ENCODE peak calls at places on chromosome 16, in five cellular contexts. Z, G, C, B and I are unnamed samples.

GRCh38 chr16:4613636-4614570 is 785 bp downstream of the UBALD1 start:
- DNase-seq in Z (no peak), G (peak; percentile 35), C (peak; percentile 42), B (peak; percentile 80), I (peak; percentile 76)

GRCh38 chr16:55872130-55872529 is 3.0 kb downstream of the CES5A start:
- DNase-seq in Z (no peak), G (no peak), C (no peak), B (no peak), I (no peak)

GRCh38 chr16:62597874-62598273 is 561.6 kb upstream of the CDH8 start:
- DNase-seq in Z (no peak), G (no peak), C (no peak), B (no peak), I (no peak)

GRCh38 chr16:19375561-19376158 is 42.0 kb upstream of the TMC5 start:
- DNase-seq in Z (peak; percentile 26), G (no peak), C (peak; percentile 75), B (no peak), I (peak; percentile 75)

GRCh38 chr16:4465977-4466779 is 8.2 kb downstream of the NMRAL1 start:
- DNase-seq in Z (no peak), G (peak; percentile 78), C (peak; percentile 13), B (no peak), I (no peak)

GRCh38 chr16:30518552-30518951 is 7.8 kb downstream of the ZNF768 start:
- DNase-seq in Z (no peak), G (no peak), C (no peak), B (no peak), I (peak; percentile 5)

GRCh38 chr16:67862623-67863583 is 9.9 kb upstream of the EDC4 start:
- DNase-seq in Z (peak; percentile 43), G (peak; percentile 77), C (peak; percentile 66), B (no peak), I (no peak)

GRCh38 chr16:24332178-24332577 is 76.0 kb downstream of the CACNG3 start:
- DNase-seq in Z (no peak), G (no peak), C (no peak), B (no peak), I (no peak)

GRCh38 chr16:30628628-30629342 is 18.6 kb upstream of the ZNF689 start:
- DNase-seq in Z (peak; percentile 36), G (peak; percentile 88), C (peak; percentile 75), B (peak; percentile 91), I (peak; percentile 75)

GRCh38 chr16:19757026-19757425 is 39.0 kb downstream of the IQCK start:
- DNase-seq in Z (no peak), G (no peak), C (no peak), B (no peak), I (no peak)

GRCh38 chr16:3744018-3744417 is 26.7 kb upstream of the TRAP1 start:
- DNase-seq in Z (no peak), G (no peak), C (no peak), B (no peak), I (no peak)

GRCh38 chr16:48919791-48920190 is 309.8 kb upstream of the N4BP1 start:
- DNase-seq in Z (no peak), G (no peak), C (no peak), B (no peak), I (no peak)

GRCh38 chr16:51404386-51404785 is 253.3 kb upstream of the SALL1 start:
- DNase-seq in Z (no peak), G (no peak), C (no peak), B (no peak), I (no peak)

GRCh38 chr16:48081656-48082055 is 74.1 kb downstream of the ABCC12 start:
- DNase-seq in Z (peak; percentile 89), G (no peak), C (peak; percentile 76), B (no peak), I (no peak)

GRCh38 chr16:2707368-2708289 is 12.4 kb downstream of the PRSS27 start:
- DNase-seq in Z (no peak), G (no peak), C (no peak), B (no peak), I (no peak)

GRCh38 chr16:56558024-56558747 is 6.7 kb upstream of the MT4 start:
- DNase-seq in Z (peak; percentile 82), G (no peak), C (peak; percentile 29), B (peak; percentile 23), I (no peak)

GRCh38 chr16:84278968-84279367 is 15.7 kb upstream of the WFDC1 start:
- DNase-seq in Z (no peak), G (no peak), C (no peak), B (no peak), I (no peak)

GRCh38 chr16:30697264-30698138 is 1.5 kb upstream of the SRCAP start:
- DNase-seq in Z (no peak), G (no peak), C (no peak), B (no peak), I (peak; percentile 94)

GRCh38 chr16:75550211-75550662 is 5.8 kb downstream of the TMEM231 start:
- DNase-seq in Z (peak; percentile 25), G (no peak), C (peak; percentile 58), B (no peak), I (peak; percentile 66)

GRCh38 chr16:75304521-75305363 is 53.3 kb upstream of the BCAR1 start:
- DNase-seq in Z (peak; percentile 95), G (peak; percentile 41), C (peak; percentile 89), B (no peak), I (no peak)

GRCh38 chr16:24699151-24699723 is 30.2 kb upstream of the TNRC6A start:
- DNase-seq in Z (no peak), G (no peak), C (no peak), B (no peak), I (no peak)

GRCh38 chr16:9775994-9776393 is 406.2 kb downstream of the GRIN2A start:
- DNase-seq in Z (no peak), G (no peak), C (no peak), B (no peak), I (no peak)

GRCh38 chr16:31215287-31216115 is 1.4 kb downstream of the PYDC1 start:
- DNase-seq in Z (peak; percentile 35), G (peak; percentile 62), C (peak; percentile 56), B (peak; percentile 82), I (peak; percentile 78)

GRCh38 chr16:15572329-15573001 is 70.5 kb downstream of the MARF1 start:
- DNase-seq in Z (peak; percentile 34), G (no peak), C (peak; percentile 66), B (no peak), I (no peak)

GRCh38 chr16:66058181-66058580 is 308.3 kb upstream of the CDH5 start:
- DNase-seq in Z (peak; percentile 65), G (no peak), C (no peak), B (no peak), I (no peak)

GRCh38 chr16:11245988-11246387 is 10.0 kb downstream of the SOCS1 start:
- DNase-seq in Z (no peak), G (no peak), C (no peak), B (no peak), I (no peak)

GRCh38 chr16:67801889-67802288 is 4.5 kb downstream of the RANBP10 start:
- DNase-seq in Z (no peak), G (no peak), C (no peak), B (no peak), I (no peak)

GRCh38 chr16:72424776-72425175 is 252.8 kb upstream of the PMFBP1 start:
- DNase-seq in Z (no peak), G (no peak), C (no peak), B (no peak), I (no peak)

GRCh38 chr16:19771796-19772195 is 53.7 kb downstream of the IQCK start:
- DNase-seq in Z (no peak), G (no peak), C (no peak), B (no peak), I (no peak)

GRCh38 chr16:20614201-20615141 is 38.3 kb upstream of the ACSM2B start:
- DNase-seq in Z (no peak), G (no peak), C (no peak), B (peak; percentile 78), I (no peak)

DNA sequence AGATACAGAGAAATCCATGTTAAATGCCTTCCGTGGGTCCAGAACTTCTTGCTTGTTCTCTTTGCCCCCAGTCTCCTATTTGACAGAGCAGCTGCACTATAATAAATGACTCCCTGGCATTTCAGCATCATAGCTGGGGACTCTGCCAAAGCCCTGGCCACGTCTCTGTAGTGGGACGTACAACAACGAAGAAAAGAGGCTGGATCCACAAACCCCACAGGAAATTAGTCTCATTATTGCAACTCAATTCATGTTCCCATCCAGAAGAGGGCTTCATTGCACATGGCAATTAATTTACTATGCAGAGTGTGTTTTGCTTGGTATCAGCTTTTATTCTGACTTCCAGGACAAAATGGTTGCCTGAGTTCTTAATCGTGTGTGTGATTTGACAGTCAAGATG is 121.3 kb downstream of the CDH13 start:
- DNase-seq in Z (peak; percentile 18), G (peak; percentile 51), C (peak; percentile 91), B (no peak), I (no peak)
- TF ChIP-seq CTCF in Z (peak; percentile 45), G (peak; percentile 47), C (peak; percentile 56), B (no peak), I (no peak)

DNA sequence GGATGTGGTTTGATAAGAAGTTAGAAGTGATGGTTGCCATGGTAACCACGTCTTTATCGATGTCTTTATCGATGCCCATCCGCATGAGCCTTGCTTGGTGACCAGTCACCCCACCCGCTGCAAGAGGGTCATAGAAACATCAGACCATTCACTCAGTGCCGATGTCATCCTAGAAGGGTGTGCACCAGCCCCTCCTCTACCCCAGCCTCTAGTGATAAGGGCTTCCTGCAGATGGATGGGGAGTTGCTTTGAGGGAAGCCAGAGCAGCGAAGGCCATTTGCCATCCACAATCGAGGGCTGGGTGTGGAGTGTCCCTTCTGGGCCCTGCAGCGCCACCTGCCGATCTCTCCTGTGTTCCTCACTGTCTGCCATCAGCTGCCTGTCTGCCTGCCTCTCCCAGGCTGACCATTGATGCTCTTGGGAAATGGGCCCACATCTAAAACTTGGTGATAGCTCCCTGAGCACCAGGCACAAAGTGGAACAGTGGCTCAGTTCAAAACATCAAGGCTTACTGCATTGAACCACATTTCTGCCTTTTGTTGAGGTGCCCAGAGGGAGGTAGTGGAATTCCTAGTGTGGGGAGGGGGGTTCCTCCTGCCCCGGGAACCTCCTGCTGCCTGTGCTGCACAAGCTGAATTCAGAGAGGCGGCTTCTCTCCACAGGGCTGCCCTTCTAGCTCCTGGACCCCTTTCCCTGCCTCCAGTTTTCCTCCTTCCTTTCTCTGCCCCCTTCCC is 8.9 kb downstream of the CALB2 start:
- DNase-seq in Z (peak; percentile 55), G (no peak), C (peak; percentile 49), B (peak; percentile 68), I (peak; percentile 65)
- TF ChIP-seq CTCF in Z (peak; percentile 81), G (peak; percentile 44), C (peak; percentile 62), B (peak; percentile 37), I (peak; percentile 85)

GRCh38 chr16:88505405-88506082 is 52.5 kb downstream of the ZFPM1 start:
- DNase-seq in Z (no peak), G (no peak), C (peak; percentile 24), B (peak; percentile 80), I (peak; percentile 70)
- TF ChIP-seq CTCF in Z (peak; percentile 47), G (peak; percentile 39), C (peak; percentile 42), B (peak; percentile 34), I (peak; percentile 64)

DNA sequence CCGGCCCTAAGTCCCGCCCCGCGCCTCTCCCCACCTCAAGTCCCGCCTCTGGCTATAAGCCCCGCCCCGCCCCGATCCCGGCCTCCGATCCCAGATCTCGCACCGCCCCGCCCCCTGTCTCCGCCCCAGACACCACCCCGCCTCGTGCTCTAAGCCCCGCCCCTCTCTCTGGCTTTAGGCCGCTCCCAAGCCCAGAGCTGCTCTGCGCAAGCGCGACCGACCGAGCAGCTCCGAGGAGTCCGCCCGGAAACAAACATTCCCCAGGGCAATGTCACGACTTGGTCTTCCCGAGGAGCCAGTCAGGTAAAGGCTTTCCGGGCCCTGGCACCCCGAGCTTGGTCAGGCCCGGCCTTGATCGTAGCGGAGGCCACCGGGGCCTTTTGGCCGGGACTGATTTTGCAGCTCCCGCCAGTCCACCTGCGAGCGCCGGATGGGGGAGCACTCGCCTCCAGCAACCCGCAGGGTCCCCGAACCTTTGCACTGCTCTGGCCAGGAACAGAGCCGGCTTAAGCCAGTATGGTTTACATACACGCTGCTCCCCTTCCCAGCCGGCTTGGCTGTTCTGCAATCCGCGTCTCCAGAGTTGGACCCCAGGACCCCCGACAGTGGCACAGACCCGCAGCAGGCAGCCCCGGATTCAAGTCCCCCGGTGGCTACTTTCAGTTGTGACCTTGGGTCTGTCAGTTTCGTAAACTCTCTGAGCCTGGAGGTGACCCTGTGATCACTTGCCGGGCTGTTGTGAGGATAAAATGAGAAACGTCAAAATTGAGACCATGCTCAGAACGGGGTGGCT is at the start of gene NUDT7:
- DNase-seq in Z (peak; percentile 94), G (peak; percentile 99), C (peak; percentile 97), B (peak; percentile 100), I (peak; percentile 95)
- TF ChIP-seq CTCF in Z (peak; percentile 34), G (peak; percentile 35), C (peak; percentile 16), B (peak; percentile 28), I (peak; percentile 54)